ENCODE peak calls at places on chromosomes 1 and 21, in four cellular contexts. One of them, this sample, is unnamed.
A peak's percentile ranks its signal among the peaks of the same experiment; 100 is the strongest.

GRCh38 chr21:38925923-38926322 is 120.2 kb downstream of the ETS2 start:
- DNase-seq in SK-N-SH: no peak
- DNase-seq in progenitor cell of endocrine pancreas: no peak
- DNase-seq in LNCaP clone FGC: no peak
- DNase-seq in this sample: no peak

GRCh38 chr1:233884461-233885151 is 19.9 kb upstream of the SLC35F3 start:
- DNase-seq in SK-N-SH: no peak
- DNase-seq in progenitor cell of endocrine pancreas: no peak
- DNase-seq in LNCaP clone FGC: no peak
- DNase-seq in this sample: no peak

GRCh38 chr1:46747683-46748288 is 28.9 kb upstream of the EFCAB14 start:
- DNase-seq in SK-N-SH: peak; percentile 53
- DNase-seq in progenitor cell of endocrine pancreas: no peak
- DNase-seq in LNCaP clone FGC: peak; percentile 44
- DNase-seq in this sample: peak; percentile 85

GRCh38 chr1:3504151-3504822 is 49.8 kb downstream of the ARHGEF16 start:
- DNase-seq in SK-N-SH: no peak
- DNase-seq in progenitor cell of endocrine pancreas: no peak
- DNase-seq in LNCaP clone FGC: no peak
- DNase-seq in this sample: no peak

GRCh38 chr1:182599339-182599738 is 4.8 kb downstream of the RGS16 start:
- DNase-seq in SK-N-SH: peak; percentile 40
- DNase-seq in progenitor cell of endocrine pancreas: no peak
- DNase-seq in LNCaP clone FGC: no peak
- DNase-seq in this sample: no peak

GRCh38 chr1:238960071-238960470 is 426.3 kb upstream of the CHRM3 start:
- DNase-seq in SK-N-SH: no peak
- DNase-seq in progenitor cell of endocrine pancreas: no peak
- DNase-seq in LNCaP clone FGC: no peak
- DNase-seq in this sample: no peak

GRCh38 chr1:222561656-222562055 is 13.8 kb upstream of the HHIPL2 start:
- DNase-seq in SK-N-SH: no peak
- DNase-seq in progenitor cell of endocrine pancreas: no peak
- DNase-seq in LNCaP clone FGC: no peak
- DNase-seq in this sample: no peak

GRCh38 chr1:20405893-20406604 is 80.0 kb downstream of the CAMK2N1 start:
- DNase-seq in SK-N-SH: no peak
- DNase-seq in progenitor cell of endocrine pancreas: no peak
- DNase-seq in LNCaP clone FGC: no peak
- DNase-seq in this sample: no peak

DNA sequence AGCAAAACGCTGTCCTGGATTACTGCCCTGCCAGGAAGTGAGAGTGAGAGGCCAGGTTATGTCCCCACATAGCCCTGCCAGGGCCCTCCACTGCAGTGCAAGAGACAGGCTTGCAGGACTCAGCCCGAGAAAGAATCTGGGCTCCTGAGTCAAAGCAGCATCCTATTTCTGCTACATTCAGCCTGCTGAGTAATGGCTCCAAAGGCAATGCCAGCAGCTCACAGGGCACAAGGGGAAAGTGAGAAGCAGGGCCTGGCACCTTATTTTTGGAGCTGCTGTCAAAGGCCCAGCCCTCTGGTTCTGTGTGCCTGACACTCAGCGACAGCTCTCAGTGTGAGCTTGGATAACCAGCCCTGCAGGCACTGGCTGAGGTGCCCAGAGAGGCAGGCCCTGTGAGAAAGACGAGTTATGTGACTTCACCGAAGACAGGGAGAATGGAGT is 83.9 kb downstream of the DTL start:
- DNase-seq in SK-N-SH: no peak
- DNase-seq in progenitor cell of endocrine pancreas: no peak
- DNase-seq in LNCaP clone FGC: no peak
- DNase-seq in this sample: no peak
- TF ChIP-seq CTCF in SK-N-SH: no peak
- TF ChIP-seq CTCF in progenitor cell of endocrine pancreas: no peak
- TF ChIP-seq CTCF in LNCaP clone FGC: no peak
- TF ChIP-seq CTCF in this sample: no peak

GRCh38 chr1:77632216-77632615 is 50.2 kb downstream of the ZZZ3 start:
- DNase-seq in SK-N-SH: no peak
- DNase-seq in progenitor cell of endocrine pancreas: no peak
- DNase-seq in LNCaP clone FGC: peak; percentile 23
- DNase-seq in this sample: no peak

GRCh38 chr1:77639557-77640069 is 42.8 kb downstream of the ZZZ3 start:
- DNase-seq in SK-N-SH: no peak
- DNase-seq in progenitor cell of endocrine pancreas: no peak
- DNase-seq in LNCaP clone FGC: no peak
- DNase-seq in this sample: no peak

GRCh38 chr1:77639056-77639455 is 43.4 kb downstream of the ZZZ3 start:
- DNase-seq in SK-N-SH: no peak
- DNase-seq in progenitor cell of endocrine pancreas: no peak
- DNase-seq in LNCaP clone FGC: no peak
- DNase-seq in this sample: no peak

GRCh38 chr1:77631751-77632150 is 50.7 kb downstream of the ZZZ3 start:
- DNase-seq in SK-N-SH: no peak
- DNase-seq in progenitor cell of endocrine pancreas: no peak
- DNase-seq in LNCaP clone FGC: no peak
- DNase-seq in this sample: no peak

GRCh38 chr1:77636864-77637263 is 45.6 kb downstream of the ZZZ3 start:
- DNase-seq in SK-N-SH: no peak
- DNase-seq in progenitor cell of endocrine pancreas: no peak
- DNase-seq in LNCaP clone FGC: no peak
- DNase-seq in this sample: no peak
- TF ChIP-seq CTCF in SK-N-SH: no peak
- TF ChIP-seq CTCF in progenitor cell of endocrine pancreas: no peak
- TF ChIP-seq CTCF in LNCaP clone FGC: no peak
- TF ChIP-seq CTCF in this sample: no peak

GRCh38 chr1:119009300-119009660 is 21.1 kb upstream of the TBX15 start:
- DNase-seq in SK-N-SH: no peak
- DNase-seq in progenitor cell of endocrine pancreas: no peak
- DNase-seq in LNCaP clone FGC: no peak
- DNase-seq in this sample: no peak

GRCh38 chr1:119007343-119007671 is 19.2 kb upstream of the TBX15 start:
- DNase-seq in SK-N-SH: no peak
- DNase-seq in progenitor cell of endocrine pancreas: no peak
- DNase-seq in LNCaP clone FGC: no peak
- DNase-seq in this sample: no peak

GRCh38 chr1:119010201-119010600 is 22.1 kb upstream of the TBX15 start:
- DNase-seq in SK-N-SH: no peak
- DNase-seq in progenitor cell of endocrine pancreas: no peak
- DNase-seq in LNCaP clone FGC: no peak
- DNase-seq in this sample: no peak

GRCh38 chr1:119007672-119008482 is 19.7 kb upstream of the TBX15 start:
- DNase-seq in SK-N-SH: peak; percentile 33
- DNase-seq in progenitor cell of endocrine pancreas: no peak
- DNase-seq in LNCaP clone FGC: no peak
- DNase-seq in this sample: peak; percentile 16

GRCh38 chr1:119008483-119009299 is 20.5 kb upstream of the TBX15 start:
- DNase-seq in SK-N-SH: peak; percentile 73
- DNase-seq in progenitor cell of endocrine pancreas: no peak
- DNase-seq in LNCaP clone FGC: no peak
- DNase-seq in this sample: peak; percentile 51
- TF ChIP-seq CTCF in SK-N-SH: peak; percentile 65
- TF ChIP-seq CTCF in progenitor cell of endocrine pancreas: peak; percentile 79
- TF ChIP-seq CTCF in LNCaP clone FGC: peak; percentile 58
- TF ChIP-seq CTCF in this sample: peak; percentile 36

DNA sequence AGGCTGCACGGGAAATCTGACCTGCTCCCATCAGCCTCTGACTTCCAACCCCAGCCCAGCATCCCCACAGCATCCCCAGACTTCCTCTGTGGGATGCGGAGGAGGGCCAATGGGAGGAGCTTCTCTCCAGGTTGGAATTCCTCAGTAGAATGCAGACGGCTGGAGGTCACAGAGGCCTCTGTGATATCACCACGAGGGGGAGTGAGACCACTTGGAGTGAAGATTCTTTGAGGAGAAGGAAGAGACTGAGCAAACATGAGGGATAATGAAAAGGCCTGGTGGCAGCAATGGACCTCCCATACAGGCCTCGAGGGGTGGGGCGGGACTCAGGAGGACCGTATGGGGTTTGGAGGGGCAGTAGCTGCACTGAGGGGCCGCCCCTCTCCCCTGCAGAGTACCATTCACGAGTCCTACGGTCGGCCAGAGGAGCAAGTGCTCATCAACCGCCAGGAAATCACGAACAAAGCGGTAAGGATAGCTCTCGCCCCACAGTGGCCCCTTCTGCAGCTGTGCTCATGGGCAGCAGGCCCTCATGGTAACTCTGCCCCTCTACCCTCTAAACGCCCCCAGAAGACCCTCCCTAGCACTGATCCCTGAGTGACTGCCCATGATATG is at the start of gene CATSPER4:
- DNase-seq in SK-N-SH: no peak
- DNase-seq in progenitor cell of endocrine pancreas: no peak
- DNase-seq in LNCaP clone FGC: no peak
- DNase-seq in this sample: peak; percentile 74
- TF ChIP-seq CTCF in SK-N-SH: peak; percentile 28
- TF ChIP-seq CTCF in progenitor cell of endocrine pancreas: peak; percentile 53
- TF ChIP-seq CTCF in LNCaP clone FGC: no peak
- TF ChIP-seq CTCF in this sample: peak; percentile 53

GRCh38 chr1:89780721-89781120 is 40.1 kb upstream of the LRRC8D start:
- DNase-seq in SK-N-SH: peak; percentile 31
- DNase-seq in progenitor cell of endocrine pancreas: no peak
- DNase-seq in LNCaP clone FGC: peak; percentile 43
- DNase-seq in this sample: no peak
- TF ChIP-seq CTCF in SK-N-SH: peak; percentile 63
- TF ChIP-seq CTCF in progenitor cell of endocrine pancreas: no peak
- TF ChIP-seq CTCF in LNCaP clone FGC: peak; percentile 58
- TF ChIP-seq CTCF in this sample: no peak

GRCh38 chr1:89142160-89142559 is 16.2 kb upstream of the GBP2 start:
- DNase-seq in SK-N-SH: no peak
- DNase-seq in progenitor cell of endocrine pancreas: no peak
- DNase-seq in LNCaP clone FGC: no peak
- DNase-seq in this sample: no peak
- TF ChIP-seq CTCF in SK-N-SH: no peak
- TF ChIP-seq CTCF in progenitor cell of endocrine pancreas: no peak
- TF ChIP-seq CTCF in LNCaP clone FGC: no peak
- TF ChIP-seq CTCF in this sample: no peak

GRCh38 chr21:31780944-31781343 is 49.0 kb upstream of the SCAF4 start:
- DNase-seq in SK-N-SH: no peak
- DNase-seq in progenitor cell of endocrine pancreas: no peak
- DNase-seq in LNCaP clone FGC: peak; percentile 68
- DNase-seq in this sample: no peak
- TF ChIP-seq CTCF in SK-N-SH: no peak
- TF ChIP-seq CTCF in progenitor cell of endocrine pancreas: peak; percentile 31
- TF ChIP-seq CTCF in LNCaP clone FGC: peak; percentile 49
- TF ChIP-seq CTCF in this sample: peak; percentile 23

GRCh38 chr1:198075296-198075695 is 81.5 kb upstream of the NEK7 start:
- DNase-seq in SK-N-SH: no peak
- DNase-seq in progenitor cell of endocrine pancreas: no peak
- DNase-seq in LNCaP clone FGC: no peak
- DNase-seq in this sample: no peak

GRCh38 chr1:198068280-198068679 is 88.5 kb upstream of the NEK7 start:
- DNase-seq in SK-N-SH: no peak
- DNase-seq in progenitor cell of endocrine pancreas: no peak
- DNase-seq in LNCaP clone FGC: no peak
- DNase-seq in this sample: no peak

GRCh38 chr1:198072177-198072576 is 84.6 kb upstream of the NEK7 start:
- DNase-seq in SK-N-SH: no peak
- DNase-seq in progenitor cell of endocrine pancreas: no peak
- DNase-seq in LNCaP clone FGC: no peak
- DNase-seq in this sample: no peak
- TF ChIP-seq CTCF in SK-N-SH: peak; percentile 20
- TF ChIP-seq CTCF in progenitor cell of endocrine pancreas: no peak
- TF ChIP-seq CTCF in LNCaP clone FGC: peak; percentile 41
- TF ChIP-seq CTCF in this sample: peak; percentile 13